ENCODE peak calls at places on chromosomes 16 and 17, in seven cellular contexts. Y is tibial nerve, D is AG09309, U is brain microvascular endothelial cell, E is thyroid gland, X is heart right ventricle, F is uterus. N is an unnamed sample.

GRCh38 chr17:71224824-71225575 is 895.8 kb upstream of the SOX9 start:
- DNase-seq in Y (no peak), D (no peak), U (no peak), E (peak), X (no peak), F (no peak), N (no peak)

GRCh38 chr16:83136419-83136818 is 509.6 kb downstream of the CDH13 start:
- DNase-seq in Y (no peak), D (no peak), U (no peak), E (no peak), X (no peak), F (peak), N (no peak)

GRCh38 chr17:36943250-36944220 is 5.2 kb upstream of the AATF start:
- DNase-seq in Y (no peak), D (no peak), U (no peak), E (no peak), X (no peak), F (peak), N (no peak)

GRCh38 chr16:69443809-69444611 is 19.6 kb downstream of the CYB5B start:
- DNase-seq in Y (no peak), D (no peak), U (peak), E (no peak), X (no peak), F (peak), N (no peak)

GRCh38 chr17:29590261-29590978 is 972 bp upstream of the GIT1 start:
- DNase-seq in Y (no peak), D (no peak), U (no peak), E (no peak), X (peak), F (peak), N (no peak)

GRCh38 chr16:59192551-59193199 is 458.6 kb upstream of the GOT2 start:
- DNase-seq in Y (no peak), D (no peak), U (peak), E (no peak), X (peak), F (no peak), N (no peak)

GRCh38 chr16:25828510-25828909 is 136.8 kb downstream of the HS3ST4 start:
- DNase-seq in Y (no peak), D (no peak), U (no peak), E (no peak), X (no peak), F (no peak), N (no peak)

GRCh38 chr17:42016411-42016831 is 818 bp downstream of the DNAJC7 start:
- DNase-seq in Y (no peak), D (no peak), U (no peak), E (no peak), X (no peak), F (no peak), N (no peak)

GRCh38 chr17:4204676-4205075 is 59.1 kb downstream of the ANKFY1 start:
- DNase-seq in Y (peak), D (peak), U (peak), E (peak), X (no peak), F (peak), N (no peak)

GRCh38 chr17:74981979-74982662 is 5.3 kb upstream of the CDR2L start:
- DNase-seq in Y (peak), D (no peak), U (peak), E (peak), X (peak), F (peak), N (peak)

GRCh38 chr16:3454093-3454492 is 10.6 kb downstream of the NAA60 start:
- DNase-seq in Y (no peak), D (no peak), U (no peak), E (no peak), X (no peak), F (no peak), N (no peak)

GRCh38 chr17:74729368-74729767 is 7.7 kb upstream of the RAB37 start:
- DNase-seq in Y (no peak), D (no peak), U (no peak), E (no peak), X (no peak), F (no peak), N (no peak)

GRCh38 chr17:81117672-81118198 is 47.6 kb upstream of the PVALEF start:
- DNase-seq in Y (no peak), D (no peak), U (no peak), E (no peak), X (no peak), F (no peak), N (no peak)
- TF ChIP-seq CTCF in Y (no peak), D (no peak), U (no peak), E (no peak), X (no peak), F (no peak), N (no peak)

GRCh38 chr16:10256855-10257641 is 74.8 kb upstream of the GRIN2A start:
- DNase-seq in Y (no peak), D (no peak), U (no peak), E (peak), X (peak), F (peak), N (peak)

GRCh38 chr16:10261077-10261476 is 78.8 kb upstream of the GRIN2A start:
- DNase-seq in Y (no peak), D (no peak), U (no peak), E (no peak), X (no peak), F (no peak), N (no peak)

GRCh38 chr16:10266809-10267208 is 84.6 kb upstream of the GRIN2A start:
- DNase-seq in Y (no peak), D (no peak), U (no peak), E (no peak), X (no peak), F (no peak), N (no peak)

GRCh38 chr16:10265770-10266615 is 83.8 kb upstream of the GRIN2A start:
- DNase-seq in Y (no peak), D (no peak), U (no peak), E (peak), X (no peak), F (no peak), N (no peak)

GRCh38 chr16:10262377-10263132 is 80.3 kb upstream of the GRIN2A start:
- DNase-seq in Y (no peak), D (no peak), U (no peak), E (no peak), X (no peak), F (no peak), N (no peak)
- TF ChIP-seq CTCF in Y (no peak), D (no peak), U (no peak), E (no peak), X (no peak), F (no peak), N (no peak)

GRCh38 chr17:40190197-40191021 is 13.1 kb downstream of the RAPGEFL1 start:
- DNase-seq in Y (no peak), D (no peak), U (no peak), E (no peak), X (no peak), F (no peak), N (no peak)
- TF ChIP-seq CTCF in Y (no peak), D (peak), U (peak), E (no peak), X (no peak), F (peak), N (peak)

GRCh38 chr16:53417011-53417410 is 17.3 kb upstream of the RBL2 start:
- DNase-seq in Y (no peak), D (peak), U (no peak), E (no peak), X (no peak), F (no peak), N (no peak)

GRCh38 chr16:53413864-53414263 is 20.4 kb upstream of the RBL2 start:
- DNase-seq in Y (no peak), D (no peak), U (no peak), E (no peak), X (no peak), F (no peak), N (no peak)

GRCh38 chr16:53414381-53414780 is 19.9 kb upstream of the RBL2 start:
- DNase-seq in Y (no peak), D (no peak), U (no peak), E (no peak), X (no peak), F (no peak), N (no peak)

GRCh38 chr16:53417976-53418375 is 16.3 kb upstream of the RBL2 start:
- DNase-seq in Y (no peak), D (no peak), U (no peak), E (no peak), X (no peak), F (no peak), N (no peak)

DNA sequence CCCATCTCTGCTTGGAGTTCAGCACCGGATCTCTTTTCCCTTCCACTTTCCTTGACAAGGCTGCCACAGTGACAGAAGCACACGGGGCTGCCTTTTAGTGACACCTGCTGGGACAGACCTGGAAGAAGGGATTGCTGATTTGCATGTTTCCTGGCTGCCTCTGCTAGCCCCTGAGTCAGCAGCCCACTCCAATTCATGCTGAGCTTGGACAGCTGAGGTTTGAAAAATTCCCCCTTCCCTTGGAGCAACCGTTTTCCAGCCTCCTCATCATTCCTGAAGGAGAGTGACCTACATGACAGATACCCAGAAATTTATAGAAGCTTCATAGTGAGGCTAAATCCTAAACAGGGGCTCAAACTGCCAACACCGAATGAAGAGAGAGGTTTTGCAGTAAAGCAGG is 18.8 kb upstream of the RBL2 start:
- DNase-seq in Y (no peak), D (no peak), U (no peak), E (peak), X (no peak), F (no peak), N (no peak)
- TF ChIP-seq CTCF in Y (no peak), D (no peak), U (no peak), E (no peak), X (no peak), F (no peak), N (no peak)

GRCh38 chr17:63442549-63443035 is 3.5 kb downstream of the CYB561 start:
- DNase-seq in Y (no peak), D (no peak), U (no peak), E (peak), X (no peak), F (no peak), N (no peak)
- TF ChIP-seq CTCF in Y (no peak), D (peak), U (peak), E (peak), X (no peak), F (no peak), N (no peak)